ENCODE peak calls at places on chromosomes 7 and 10, in five cellular contexts. F, R, L, X and J are unnamed samples. For H3K9me3, the result is how much of the 10 kb centered on the place peaks cover.

GRCh38 chr7:473211-473734 is 46.4 kb downstream of the PDGFA start:
- DNase-seq in F (peak), R (no peak), X (peak), L (peak), J (no peak)

GRCh38 chr7:3264693-3265339 is 36.2 kb upstream of the SDK1 start:
- DNase-seq in F (no peak), X (no peak), R (no peak), L (no peak), J (no peak)

GRCh38 chr10:3136763-3137611 is 35.6 kb downstream of the PITRM1 start:
- DNase-seq in X (peak), L (peak), R (no peak), F (peak), J (no peak)

GRCh38 chr10:123800299-123800698 is 91.3 kb downstream of the CPXM2 start:
- DNase-seq in L (no peak), R (no peak), F (no peak), X (no peak), J (no peak)

GRCh38 chr7:7321681-7322080 is 139.3 kb downstream of the C1GALT1 start:
- DNase-seq in L (no peak), R (no peak), F (no peak), X (no peak), J (peak)

GRCh38 chr7:951881-952547 is 2.5 kb downstream of the ADAP1 start:
- DNase-seq in R (no peak), F (peak), X (peak), L (peak), J (no peak)

GRCh38 chr10:11673346-11674330 is 62.2 kb upstream of the USP6NL start:
- DNase-seq in R (no peak), F (no peak), L (no peak), X (peak), J (no peak)

GRCh38 chr10:8072211-8072610 is 17.7 kb downstream of the GATA3 start:
- DNase-seq in F (no peak), R (no peak), L (no peak), X (no peak), J (no peak)

GRCh38 chr10:77163670-77164348 is 473.8 kb downstream of the KCNMA1 start:
- DNase-seq in R (peak), L (peak), X (peak), F (no peak), J (no peak)

GRCh38 chr7:5997210-5997808 is 11.5 kb downstream of the PMS2 start:
- DNase-seq in L (no peak), F (no peak), R (no peak), X (peak), J (peak)

GRCh38 chr10:59830601-59831259 is 75.6 kb downstream of the CCDC6 start:
- DNase-seq in R (peak), X (peak), F (no peak), L (no peak), J (peak)

GRCh38 chr10:59047957-59048618 is 128.4 kb upstream of the PHYHIPL start:
- DNase-seq in F (no peak), X (no peak), R (no peak), L (no peak), J (no peak)

GRCh38 chr7:98398567-98399372 is 2.1 kb downstream of the BAIAP2L1 start:
- DNase-seq in R (no peak), X (no peak), F (no peak), L (no peak), J (no peak)

GRCh38 chr7:90564455-90564854 is 31.7 kb upstream of the CDK14 start:
- DNase-seq in L (no peak), R (no peak), F (no peak), X (no peak), J (no peak)

GRCh38 chr7:107599262-107599661 is 19.2 kb downstream of the BCAP29 start:
- DNase-seq in R (no peak), F (no peak), X (no peak), L (no peak), J (no peak)

GRCh38 chr7:92964156-92964555 is 127.8 kb upstream of the CDK6 start:
- DNase-seq in L (no peak), F (no peak), X (no peak), R (no peak), J (no peak)

GRCh38 chr7:145360511-145361100 is 524.8 kb upstream of the TPK1 start:
- DNase-seq in L (no peak), R (no peak), F (peak), X (no peak), J (no peak)

GRCh38 chr7:154918741-154919140 is 84.2 kb downstream of the PAXIP1 start:
- DNase-seq in F (no peak), L (no peak), X (no peak), R (no peak), J (no peak)

GRCh38 chr10:132297521-132297920 is 10.2 kb downstream of the STK32C start:
- DNase-seq in F (no peak), R (no peak), L (peak), X (no peak), J (no peak)

GRCh38 chr10:44647473-44647872 is 262.6 kb upstream of the CXCL12 start:
- DNase-seq in R (no peak), L (no peak), F (no peak), X (no peak), J (no peak)

GRCh38 chr7:1607686-1608085 is 37.9 kb upstream of the PSMG3 start:
- DNase-seq in F (peak), L (no peak), R (no peak), X (no peak), J (no peak)

GRCh38 chr7:94011714-94012353 is 7.7 kb upstream of the BET1 start:
- DNase-seq in L (no peak), F (no peak), X (no peak), R (no peak), J (no peak)

GRCh38 chr10:30027057-30028005 is 32.1 kb downstream of the JCAD start:
- DNase-seq in X (peak), R (peak), L (peak), F (peak), J (peak)

GRCh38 chr7:85290252-85290651 is 103.4 kb upstream of the SEMA3D start:
- DNase-seq in F (no peak), R (no peak), X (no peak), L (no peak), J (no peak)

GRCh38 chr7:40298421-40298820 is 163.6 kb downstream of the SUGCT start:
- DNase-seq in L (no peak), X (no peak), F (no peak), R (no peak), J (no peak)

GRCh38 chr7:136369225-136369624 is 392.1 kb upstream of the MTPN start:
- DNase-seq in X (no peak), R (no peak), L (no peak), F (no peak), J (no peak)

GRCh38 chr10:49534670-49535381 is 4.1 kb downstream of the ERCC6 start:
- DNase-seq in R (no peak), L (no peak), X (no peak), F (no peak), J (no peak)

GRCh38 chr7:111931016-111931517 is 275.1 kb downstream of the DOCK4 start:
- DNase-seq in F (no peak), L (no peak), R (peak), X (no peak), J (no peak)

GRCh38 chr10:4429538-4429937 is 396.5 kb upstream of the AKR1E2 start:
- DNase-seq in X (peak), L (no peak), F (no peak), R (no peak), J (no peak)

GRCh38 chr10:29794776-29795635 is 160.2 kb upstream of the SVIL start:
- DNase-seq in X (no peak), L (no peak), R (no peak), F (no peak), J (peak)

GRCh38 chr10:104577861-104578480 is 63.1 kb upstream of the SORCS3 start:
- DNase-seq in L (no peak), X (no peak), F (no peak), R (peak), J (no peak)

GRCh38 chr10:8121199-8121890 is 66.9 kb downstream of the GATA3 start:
- DNase-seq in X (no peak), R (no peak), L (no peak), F (no peak), J (no peak)

GRCh38 chr7:101162551-101163280 is 2.7 kb downstream of the VGF start:
- DNase-seq in L (no peak), X (peak), F (no peak), R (no peak), J (peak)

GRCh38 chr10:38159007-38159406 is 64.9 kb downstream of the ZNF37A start:
- DNase-seq in F (no peak), R (no peak), X (no peak), L (no peak), J (no peak)

GRCh38 chr10:38156416-38157269 is 62.5 kb downstream of the ZNF37A start:
- DNase-seq in F (no peak), L (no peak), X (no peak), R (no peak), J (no peak)

DNA sequence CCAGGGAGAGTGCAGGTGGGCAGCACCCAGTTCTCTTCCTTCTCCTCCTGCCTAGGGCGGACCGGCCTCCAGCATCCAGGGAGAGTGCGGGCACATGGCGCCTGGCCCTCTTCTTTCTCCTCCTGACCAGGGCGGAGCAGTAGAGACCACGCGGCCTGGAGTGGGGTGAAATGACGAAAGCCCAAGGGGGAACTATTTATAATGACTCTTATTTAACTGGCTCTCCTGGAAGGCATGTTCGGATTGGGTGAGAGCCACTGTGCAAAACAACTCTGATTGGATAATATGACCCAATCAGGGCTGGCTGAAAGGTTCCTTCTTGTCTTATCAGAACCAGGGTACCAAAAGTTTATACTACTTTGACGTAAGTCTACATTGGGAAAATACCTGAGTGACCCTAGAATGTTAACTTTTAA is 63.1 kb downstream of the ZNF37A start:
- DNase-seq in R (no peak), F (no peak), L (no peak), X (no peak), J (no peak)
- H3K9me3 ChIP-seq in R (under half), F (under half), L (under half), X (under half), J (under half)

DNA sequence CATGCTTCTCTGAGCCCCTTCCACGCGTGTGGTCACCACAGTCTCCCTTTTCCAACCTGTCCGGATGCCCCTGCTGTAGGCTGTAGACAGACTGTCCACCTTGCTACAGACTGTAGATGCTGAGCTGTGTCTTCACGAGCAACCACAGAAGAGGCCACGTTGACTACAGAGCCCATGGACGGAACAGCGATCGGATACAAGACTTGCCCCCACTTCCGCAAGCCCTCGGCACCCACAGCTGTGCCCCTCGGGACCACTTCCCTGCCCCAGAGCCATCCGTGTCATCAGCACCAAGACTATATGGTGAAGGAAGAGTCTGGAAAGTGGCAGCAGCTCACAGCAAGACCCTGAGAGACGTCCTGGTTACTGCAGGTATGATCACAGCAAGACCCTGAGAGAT is 491.4 kb downstream of the DNAJB6 start:
- DNase-seq in X (no peak), L (no peak), F (no peak), R (no peak), J (no peak)
- H3K9me3 ChIP-seq in X (under half), L (under half), F (under half), R (under half), J (under half)

DNA sequence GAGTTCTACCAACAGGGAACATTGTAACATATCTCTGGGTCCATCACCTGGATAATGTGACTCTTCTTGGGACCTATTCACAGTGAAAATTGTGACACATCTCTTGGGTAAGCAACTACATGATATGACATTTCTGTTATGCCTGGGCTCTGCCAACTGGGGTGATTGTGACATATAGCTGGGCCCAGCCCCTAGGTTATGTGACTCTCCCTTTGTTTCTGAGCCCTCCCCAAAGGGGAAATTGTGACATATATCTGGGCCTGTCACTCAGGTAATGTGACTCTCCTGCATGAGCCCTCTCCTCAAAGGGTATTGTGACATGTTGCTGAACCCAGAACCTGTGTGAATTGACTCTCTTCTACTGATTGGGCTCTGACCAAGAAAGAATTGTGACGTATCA is 22.4 kb upstream of the ZNF107 start:
- DNase-seq in X (no peak), L (no peak), F (no peak), R (no peak), J (no peak)
- H3K9me3 ChIP-seq in X (under half), L (under half), F (under half), R (under half), J (under half)

DNA sequence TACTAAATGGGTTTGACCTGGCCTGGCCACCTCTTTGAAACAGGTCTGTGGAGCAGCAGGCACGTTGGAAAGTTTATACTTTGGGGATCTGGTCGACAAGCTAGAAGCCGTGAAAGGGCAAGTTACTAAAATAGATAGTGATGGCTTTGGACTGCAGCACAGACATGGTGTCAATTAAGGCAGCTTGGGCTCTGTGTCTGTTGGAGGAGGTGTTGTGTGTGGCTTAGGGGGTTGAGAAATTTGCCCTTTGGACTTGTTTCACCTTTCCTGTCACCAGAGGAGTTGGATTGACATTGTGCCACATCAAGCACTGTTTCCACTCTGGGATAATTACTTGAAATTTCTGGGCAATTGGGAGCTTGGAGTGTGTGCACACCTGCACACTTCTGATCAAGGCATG is 251.8 kb upstream of the MKI67 start:
- DNase-seq in X (no peak), R (no peak), L (no peak), F (no peak), J (no peak)
- H3K9me3 ChIP-seq in X (under half), R (under half), L (under half), F (under half), J (under half)

GRCh38 chr7:158035343-158035742 is 552.3 kb downstream of the PTPRN2 start:
- DNase-seq in F (no peak), X (no peak), R (no peak), L (no peak), J (no peak)
- H3K9me3 ChIP-seq in F (under half), X (under half), R (under half), L (under half), J (under half)